ENCODE peak calls at places on chromosome 15, in seven cellular contexts. X, T, L, K, N, U and B are unnamed samples.
A peak's percentile ranks its signal among the peaks of the same experiment; 100 is the strongest.

GRCh38 chr15:59567369-59567768 is 44.2 kb upstream of the GCNT3 start:
- DNase-seq in X (no peak), T (no peak), N (no peak), K (no peak), U (no peak), L (no peak), B (no peak)

GRCh38 chr15:74997161-74997942 is 2.0 kb downstream of the SCAMP5 start:
- DNase-seq in U (no peak), K (no peak), X (no peak), T (no peak), N (no peak), L (peak; percentile 16), B (no peak)

GRCh38 chr15:85393206-85393605 is 12.8 kb downstream of the AKAP13 start:
- DNase-seq in N (no peak), L (no peak), K (no peak), T (no peak), X (no peak), U (no peak), B (no peak)

GRCh38 chr15:57595011-57595866 is 3.5 kb downstream of the MYZAP start:
- DNase-seq in N (no peak), T (no peak), U (no peak), L (peak; percentile 39), K (no peak), X (no peak), B (no peak)

GRCh38 chr15:76776969-76777368 is 128.2 kb downstream of the SCAPER start:
- DNase-seq in T (no peak), U (no peak), X (no peak), N (no peak), L (no peak), K (no peak), B (no peak)

GRCh38 chr15:28943611-28944230 is 57.9 kb downstream of the APBA2 start:
- DNase-seq in T (no peak), K (no peak), L (no peak), N (no peak), U (no peak), X (no peak), B (no peak)

GRCh38 chr15:100082761-100083402 is 258.9 kb downstream of the ADAMTS17 start:
- DNase-seq in U (no peak), N (no peak), L (no peak), X (no peak), T (no peak), K (no peak), B (no peak)

GRCh38 chr15:52362497-52362896 is 66.9 kb upstream of the MYO5C start:
- DNase-seq in K (no peak), X (no peak), U (no peak), N (peak; percentile 40), L (peak; percentile 77), T (no peak), B (no peak)

GRCh38 chr15:85314139-85314538 is 66.3 kb upstream of the AKAP13 start:
- DNase-seq in X (no peak), N (no peak), U (no peak), L (no peak), T (no peak), K (no peak), B (no peak)

GRCh38 chr15:29018406-29018805 is 132.6 kb downstream of the APBA2 start:
- DNase-seq in K (no peak), N (no peak), T (no peak), U (no peak), X (no peak), L (no peak), B (no peak)

GRCh38 chr15:32843211-32843907 is 125.6 kb downstream of the GREM1 start:
- DNase-seq in K (no peak), X (peak; percentile 59), L (no peak), U (no peak), T (no peak), N (peak; percentile 85), B (no peak)

GRCh38 chr15:45714501-45715488 is 80.0 kb downstream of the SQOR start:
- DNase-seq in N (no peak), L (peak; percentile 82), T (peak; percentile 58), K (peak; percentile 70), U (no peak), X (no peak), B (peak; percentile 23)

GRCh38 chr15:56428821-56429458 is 36.0 kb downstream of the MNS1 start:
- DNase-seq in U (no peak), N (peak; percentile 7), K (no peak), T (no peak), X (no peak), L (peak; percentile 53), B (peak; percentile 13)

GRCh38 chr15:76337047-76337738 is 620 bp downstream of the ISL2 start:
- DNase-seq in N (no peak), X (no peak), L (no peak), U (no peak), K (peak; percentile 48), T (no peak), B (no peak)